ENCODE peak calls at places on chromosomes 4 and X, in four cellular contexts. J, C, T and L are unnamed samples.

GRCh38 chr4:139934336-139934735 is 219.6 kb downstream of the MAML3 start:
- DNase-seq in J (no peak), T (no peak), C (no peak), L (no peak)

GRCh38 chrX:13007519-13008188 is 32.7 kb downstream of the TMSB4X start:
- DNase-seq in C (no peak), T (no peak), J (no peak), L (no peak)

GRCh38 chr4:3483471-3483921 is 20.4 kb downstream of the DOK7 start:
- DNase-seq in T (no peak), C (no peak), J (no peak), L (no peak)

GRCh38 chr4:29073571-29073970 is 1646.6 kb upstream of the PCDH7 start:
- DNase-seq in C (no peak), T (no peak), J (no peak), L (no peak)

GRCh38 chr4:8096690-8097061 is 61.9 kb downstream of the ABLIM2 start:
- DNase-seq in T (no peak), C (no peak), J (no peak), L (no peak)

GRCh38 chrX:136765957-136766356 is 14.8 kb downstream of the ARHGEF6 start:
- DNase-seq in C (no peak), T (no peak), J (no peak), L (no peak)

GRCh38 chrX:36480441-36480990 is 527.6 kb upstream of the FAM47C start:
- DNase-seq in C (no peak), T (no peak), J (no peak), L (no peak)

GRCh38 chr4:21697583-21697982 is 251.0 kb downstream of the KCNIP4 start:
- DNase-seq in J (no peak), C (no peak), T (peak), L (no peak)

GRCh38 chrX:28787206-28787605 is 200.0 kb downstream of the IL1RAPL1 start:
- DNase-seq in T (no peak), J (no peak), C (no peak), L (peak)

GRCh38 chrX:77003956-77004355 is 443.2 kb upstream of the FGF16 start:
- DNase-seq in C (no peak), T (no peak), J (no peak), L (no peak)

GRCh38 chrX:28847423-28847822 is 260.2 kb downstream of the IL1RAPL1 start:
- DNase-seq in J (no peak), C (no peak), T (peak), L (no peak)

GRCh38 chrX:69496143-69496542 is 8.0 kb upstream of the NALF2 start:
- DNase-seq in T (no peak), J (no peak), C (no peak), L (no peak)

GRCh38 chrX:115632455-115632854 is 71.5 kb downstream of the PLS3 start:
- DNase-seq in C (no peak), J (no peak), T (no peak), L (no peak)

GRCh38 chr4:133694416-133694815 is 507.2 kb downstream of the PABPC4L start:
- DNase-seq in T (no peak), J (no peak), C (no peak), L (no peak)

GRCh38 chrX:39633293-39633692 is 464.5 kb downstream of the BCOR start:
- DNase-seq in T (no peak), J (no peak), C (no peak), L (no peak)

GRCh38 chr4:91113130-91113706 is 986.0 kb downstream of the CCSER1 start:
- DNase-seq in T (no peak), C (no peak), J (no peak), L (no peak)

GRCh38 chr4:6959261-6959660 is 49.6 kb downstream of the TBC1D14 start:
- DNase-seq in C (no peak), T (no peak), J (no peak), L (no peak)

GRCh38 chr4:8229341-8229975 is 30.4 kb downstream of the SH3TC1 start:
- DNase-seq in C (peak), J (no peak), T (no peak), L (no peak)

GRCh38 chr4:133969202-133969873 is 232.3 kb downstream of the PABPC4L start:
- DNase-seq in T (no peak), J (no peak), C (no peak), L (peak)

GRCh38 chrX:135000516-135000915 is 9.7 kb downstream of the SMIM10 start:
- DNase-seq in T (no peak), J (no peak), C (no peak), L (no peak)